ENCODE peak calls at places on chromosomes 6 and 20, in nine cellular contexts. D, T, O, S, F, R, G, A and Q are unnamed samples. For H3K4me1, the result is how much of the 10 kb centered on the place peaks cover.

GRCh38 chr6:144528605-144529425 is 243.7 kb downstream of the UTRN start:
- DNase-seq in D (no peak), A (peak), S (no peak), F (no peak), T (no peak), R (no peak), G (no peak), O (peak), Q (no peak)

GRCh38 chr20:47352332-47353223 is 3.9 kb downstream of the ZMYND8 start:
- DNase-seq in A (peak), G (peak), D (peak), O (no peak), T (no peak), F (no peak), R (no peak), S (peak), Q (peak)

GRCh38 chr6:12420626-12421025 is 130.5 kb downstream of the EDN1 start:
- DNase-seq in R (no peak), D (no peak), G (no peak), F (no peak), T (no peak), S (peak), O (peak), A (peak), Q (no peak)

GRCh38 chr20:53524589-53525311 is 68.9 kb downstream of the ZNF217 start:
- DNase-seq in T (no peak), D (no peak), S (no peak), O (no peak), G (no peak), R (no peak), F (no peak), A (no peak), Q (no peak)

GRCh38 chr6:85118233-85118632 is 331.6 kb upstream of the NT5E start:
- DNase-seq in A (no peak), O (no peak), G (no peak), R (no peak), D (no peak), S (no peak), T (no peak), F (no peak), Q (no peak)

GRCh38 chr6:74578339-74578738 is 627.5 kb downstream of the COL12A1 start:
- DNase-seq in D (no peak), O (peak), S (peak), T (no peak), R (no peak), F (no peak), G (no peak), A (peak), Q (no peak)

GRCh38 chr20:8867346-8867745 is 201.5 kb upstream of the PLCB4 start:
- DNase-seq in F (no peak), R (no peak), D (no peak), S (no peak), T (no peak), A (no peak), O (no peak), G (no peak), Q (no peak)

GRCh38 chr6:130967502-130968469 is 95.3 kb downstream of the EPB41L2 start:
- DNase-seq in G (no peak), R (no peak), F (no peak), S (no peak), T (no peak), A (no peak), O (peak), D (no peak), Q (no peak)

GRCh38 chr6:43150051-43150751 is 20.9 kb upstream of the SRF start:
- DNase-seq in F (no peak), A (peak), R (no peak), T (no peak), O (peak), D (no peak), G (no peak), S (no peak), Q (peak)

GRCh38 chr6:90025418-90026089 is 131.3 kb downstream of the GJA10 start:
- DNase-seq in O (peak), A (peak), D (no peak), T (peak), G (no peak), S (peak), F (no peak), R (no peak), Q (no peak)

GRCh38 chr6:159978291-159979135 is 9.6 kb downstream of the IGF2R start:
- DNase-seq in O (no peak), R (no peak), F (no peak), G (no peak), A (peak), T (no peak), S (no peak), D (no peak), Q (no peak)

GRCh38 chr6:159979136-159979874 is 10.4 kb downstream of the IGF2R start:
- DNase-seq in F (peak), R (no peak), S (peak), T (no peak), D (no peak), O (peak), A (peak), G (no peak), Q (peak)

GRCh38 chr6:159974932-159975331 is 6.0 kb downstream of the IGF2R start:
- DNase-seq in S (no peak), F (no peak), O (no peak), A (no peak), T (no peak), R (no peak), D (no peak), G (no peak), Q (no peak)

GRCh38 chr6:159976844-159977241 is 8.0 kb downstream of the IGF2R start:
- DNase-seq in O (no peak), R (no peak), G (no peak), T (no peak), A (no peak), D (no peak), S (no peak), F (no peak), Q (no peak)

GRCh38 chr6:159977242-159978214 is 8.6 kb downstream of the IGF2R start:
- DNase-seq in F (no peak), O (peak), R (peak), D (peak), S (peak), A (no peak), T (peak), G (no peak), Q (no peak)
- H3K4me1 ChIP-seq in F (under half), O (under half), R (under half), D (half or more), S (half or more), A (half or more), T (under half), G (half or more), Q (half or more)

DNA sequence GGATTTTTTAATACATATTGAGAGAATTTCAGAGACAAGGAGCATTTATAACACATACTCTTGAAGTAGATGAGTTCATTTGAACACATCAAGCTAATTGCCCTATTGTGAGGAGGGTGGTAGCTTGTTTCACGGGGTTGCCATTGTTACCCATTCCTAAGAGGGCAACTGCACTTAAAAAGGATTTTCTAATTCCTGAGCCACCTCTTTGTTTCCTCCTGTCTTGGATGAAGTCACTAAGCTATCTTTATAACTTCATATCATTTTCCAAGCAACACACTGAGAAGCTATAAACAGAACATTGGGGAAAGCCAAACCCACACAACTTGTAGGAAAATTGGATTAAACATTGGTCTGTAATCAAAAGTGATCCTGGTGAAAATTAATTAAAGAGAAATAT is 150.0 kb upstream of the PLN start:
- DNase-seq in F (no peak), A (no peak), S (no peak), R (no peak), O (no peak), D (no peak), T (no peak), G (no peak), Q (no peak)
- H3K4me1 ChIP-seq in F (under half), A (under half), S (under half), R (under half), O (under half), D (under half), T (under half), G (under half), Q (under half)

GRCh38 chr6:157763894-157764345 is 59.1 kb upstream of the SNX9 start:
- DNase-seq in O (no peak), T (no peak), S (no peak), G (no peak), F (no peak), A (no peak), D (no peak), R (no peak), Q (no peak)

GRCh38 chr6:157761926-157762325 is 61.1 kb upstream of the SNX9 start:
- DNase-seq in O (no peak), F (no peak), A (no peak), S (no peak), T (no peak), G (no peak), R (no peak), D (no peak), Q (no peak)

GRCh38 chr6:157762636-157763035 is 60.4 kb upstream of the SNX9 start:
- DNase-seq in S (peak), R (no peak), F (no peak), G (no peak), A (no peak), T (no peak), D (no peak), O (no peak), Q (no peak)

GRCh38 chr6:157764346-157765068 is 58.5 kb upstream of the SNX9 start:
- DNase-seq in R (peak), F (peak), S (peak), O (peak), G (peak), T (peak), D (peak), A (peak), Q (peak)

DNA sequence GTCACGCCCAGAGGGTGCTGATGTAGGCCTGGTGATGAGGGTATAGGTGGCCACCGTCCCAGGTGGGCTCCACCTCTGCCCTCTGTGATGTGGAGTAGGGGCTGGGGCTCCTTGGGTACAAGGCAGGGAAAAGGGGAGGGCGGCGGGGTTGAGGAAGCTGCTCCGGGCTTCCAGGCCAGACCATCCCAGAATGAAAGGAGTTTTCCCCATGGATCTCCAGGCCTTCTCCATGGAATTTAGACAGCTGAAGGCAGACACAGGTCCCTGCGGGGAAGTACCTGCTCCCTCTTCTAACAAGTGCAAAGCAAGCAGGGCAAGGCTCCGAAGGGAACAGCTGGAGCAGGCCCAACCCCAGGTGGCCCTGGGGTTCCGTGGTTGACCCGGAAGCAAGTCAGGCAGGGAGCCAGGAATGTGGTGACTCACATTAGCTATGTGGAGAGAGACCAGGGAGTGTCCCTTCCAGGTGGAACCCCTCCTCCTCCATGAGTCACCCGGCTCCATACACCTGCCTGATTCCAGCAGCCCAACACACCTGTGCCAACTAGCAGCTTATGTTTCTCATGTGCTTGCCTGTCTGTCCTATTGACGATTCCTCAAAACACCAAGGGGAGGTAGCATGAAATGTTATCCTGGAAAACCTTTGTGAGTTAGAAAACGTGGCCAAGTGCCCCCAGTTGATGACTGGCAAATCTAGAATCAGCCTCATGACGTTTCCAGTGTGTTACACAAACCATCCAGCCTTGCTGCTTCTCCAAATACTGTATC is 59.7 kb upstream of the SNX9 start:
- DNase-seq in G (peak), S (peak), T (peak), D (no peak), A (peak), F (peak), R (peak), O (peak), Q (peak)
- H3K4me1 ChIP-seq in G (under half), S (under half), T (under half), D (under half), A (half or more), F (under half), R (under half), O (under half), Q (under half)

GRCh38 chr6:111604259-111605099 is 1.2 kb downstream of the TRAF3IP2 start:
- DNase-seq in O (peak), G (no peak), D (peak), A (peak), S (peak), F (peak), R (peak), T (peak), Q (peak)
- H3K4me1 ChIP-seq in O (under half), G (half or more), D (half or more), A (under half), S (half or more), F (under half), R (under half), T (under half), Q (under half)